ENCODE peak calls at places on chromosomes 4 and X, in five cellular contexts. J is bronchial epithelial cell, C is mesothelial cell of epicardium, X is ovary, E is dorsolateral prefrontal cortex. O is an unnamed sample.

GRCh38 chr4:148445903-148446261 is 3.7 kb upstream of the NR3C2 start:
- DNase-seq in J (no peak), C (no peak), X (no peak), E (no peak), O (no peak)

GRCh38 chrX:136636121-136636520 is 11.8 kb upstream of the CD40LG start:
- DNase-seq in J (no peak), C (no peak), X (no peak), E (no peak), O (no peak)

GRCh38 chr4:76377922-76378321 is 43.0 kb downstream of the CCDC158 start:
- DNase-seq in J (peak; percentile 33), C (no peak), X (no peak), E (no peak), O (no peak)

GRCh38 chrX:24928114-24928513 is 87.7 kb downstream of the ARX start:
- DNase-seq in J (no peak), C (no peak), X (no peak), E (no peak), O (no peak)

GRCh38 chrX:49754238-49754857 is 58.6 kb upstream of the PAGE1 start:
- DNase-seq in J (peak; percentile 38), C (peak; percentile 24), X (peak; percentile 49), E (no peak), O (no peak)

GRCh38 chr4:44210750-44211149 is 237.9 kb downstream of the KCTD8 start:
- DNase-seq in J (peak; percentile 12), C (no peak), X (no peak), E (no peak), O (no peak)

GRCh38 chr4:25484243-25484721 is 107.2 kb downstream of the ANAPC4 start:
- DNase-seq in J (peak; percentile 93), C (no peak), X (no peak), E (no peak), O (no peak)

GRCh38 chrX:38273453-38273852 is 52.8 kb upstream of the SRPX start:
- DNase-seq in J (no peak), C (no peak), X (no peak), E (no peak), O (no peak)

GRCh38 chrX:134929813-134930212 is 61.0 kb upstream of the SMIM10 start:
- DNase-seq in J (no peak), C (no peak), X (no peak), E (no peak), O (no peak)

GRCh38 chr4:185254434-185254833 is 45.0 kb downstream of the SNX25 start:
- DNase-seq in J (peak; percentile 75), C (no peak), X (no peak), E (no peak), O (no peak)

GRCh38 chr4:185902654-185903053 is 90.7 kb upstream of the SORBS2 start:
- DNase-seq in J (peak; percentile 86), C (no peak), X (no peak), E (no peak), O (no peak)

GRCh38 chr4:104064650-104065577 is 345.1 kb upstream of the TACR3 start:
- DNase-seq in J (peak; percentile 43), C (peak; percentile 40), X (peak; percentile 26), E (peak; percentile 76), O (no peak)

GRCh38 chr4:150315691-150316090 is 237.4 kb downstream of the DCLK2 start:
- DNase-seq in J (no peak), C (no peak), X (no peak), E (no peak), O (no peak)

GRCh38 chr4:156493858-156494257 is 477.7 kb downstream of the PDGFC start:
- DNase-seq in J (no peak), C (no peak), X (no peak), E (no peak), O (no peak)

GRCh38 chr4:6803246-6803645 is 20.7 kb downstream of the KIAA0232 start:
- DNase-seq in J (no peak), C (no peak), X (no peak), E (no peak), O (no peak)

GRCh38 chr4:20506827-20507226 is 193.4 kb upstream of the PACRGL start:
- DNase-seq in J (peak; percentile 90), C (no peak), X (no peak), E (no peak), O (no peak)

GRCh38 chr4:84681488-84682274 is 98.8 kb downstream of the CDS1 start:
- DNase-seq in J (peak; percentile 48), C (no peak), X (no peak), E (peak; percentile 45), O (no peak)

GRCh38 chr4:128228778-128229457 is 58.7 kb downstream of the PGRMC2 start:
- DNase-seq in J (peak; percentile 63), C (no peak), X (no peak), E (no peak), O (no peak)

GRCh38 chrX:124931241-124931640 is 388.4 kb upstream of the TEX13C start:
- DNase-seq in J (no peak), C (no peak), X (no peak), E (no peak), O (no peak)
- TF ChIP-seq CTCF in J (no peak), C (no peak), X (no peak), E (no peak), O (no peak)

GRCh38 chrX:12496343-12496742 is 294.9 kb upstream of the PRPS2 start:
- DNase-seq in J (peak; percentile 5), C (no peak), X (no peak), E (no peak), O (no peak)

GRCh38 chrX:12494400-12495138 is 296.6 kb upstream of the PRPS2 start:
- DNase-seq in J (no peak), C (no peak), X (no peak), E (no peak), O (no peak)

GRCh38 chrX:12497832-12498591 is 293.2 kb upstream of the PRPS2 start:
- DNase-seq in J (no peak), C (no peak), X (no peak), E (no peak), O (no peak)
- TF ChIP-seq CTCF in J (peak; percentile 36), C (peak; percentile 32), X (no peak), E (no peak), O (peak; percentile 29)

DNA sequence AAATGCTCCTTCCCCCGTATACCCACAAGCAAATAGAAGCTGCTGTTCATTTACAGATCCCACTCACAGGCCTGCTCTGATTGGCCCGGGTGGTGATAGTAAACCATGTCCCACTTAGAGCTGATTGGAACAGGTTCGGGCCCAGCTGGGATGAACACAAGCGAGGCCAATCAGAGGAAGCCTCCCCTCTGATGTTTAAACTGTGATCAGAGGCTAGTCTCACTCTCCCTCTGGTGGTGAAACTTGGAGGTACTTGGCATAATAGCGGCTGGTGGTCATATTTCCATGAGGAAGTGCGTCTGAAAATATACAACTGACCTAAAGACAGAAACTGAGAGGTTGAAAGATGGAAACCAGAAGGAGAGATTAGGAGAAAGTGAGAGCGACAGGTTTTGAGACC is 51.5 kb upstream of the TRPC3 start:
- DNase-seq in J (peak; percentile 27), C (no peak), X (no peak), E (no peak), O (no peak)
- TF ChIP-seq CTCF in J (peak; percentile 40), C (peak; percentile 58), X (no peak), E (no peak), O (peak; percentile 39)

GRCh38 chr4:23680616-23681518 is 209.0 kb downstream of the PPARGC1A start:
- DNase-seq in J (no peak), C (no peak), X (no peak), E (no peak), O (no peak)
- TF ChIP-seq CTCF in J (no peak), C (no peak), X (no peak), E (no peak), O (peak; percentile 30)

DNA sequence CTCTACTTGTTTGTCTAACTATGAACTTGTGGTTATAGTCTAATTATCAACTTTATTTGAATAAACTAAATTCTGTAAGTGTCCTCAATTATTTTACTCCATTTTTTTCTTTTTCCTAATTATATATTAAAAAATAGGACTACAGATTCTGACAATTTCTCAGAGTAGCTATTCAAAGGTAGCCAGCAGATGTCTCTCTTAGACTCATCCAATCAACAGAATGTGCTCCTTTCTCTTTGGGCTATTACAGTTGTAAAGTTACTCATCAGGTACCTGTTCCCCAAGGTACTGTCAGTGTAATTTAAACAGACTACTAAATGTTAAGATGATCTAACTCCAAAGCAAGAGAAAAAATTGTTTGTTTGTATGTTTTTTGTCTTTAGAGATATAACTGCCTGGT is 248.6 kb downstream of the PCDH18 start:
- DNase-seq in J (peak; percentile 50), C (no peak), X (no peak), E (no peak), O (no peak)
- TF ChIP-seq CTCF in J (peak; percentile 23), C (no peak), X (peak; percentile 14), E (no peak), O (peak; percentile 25)

DNA sequence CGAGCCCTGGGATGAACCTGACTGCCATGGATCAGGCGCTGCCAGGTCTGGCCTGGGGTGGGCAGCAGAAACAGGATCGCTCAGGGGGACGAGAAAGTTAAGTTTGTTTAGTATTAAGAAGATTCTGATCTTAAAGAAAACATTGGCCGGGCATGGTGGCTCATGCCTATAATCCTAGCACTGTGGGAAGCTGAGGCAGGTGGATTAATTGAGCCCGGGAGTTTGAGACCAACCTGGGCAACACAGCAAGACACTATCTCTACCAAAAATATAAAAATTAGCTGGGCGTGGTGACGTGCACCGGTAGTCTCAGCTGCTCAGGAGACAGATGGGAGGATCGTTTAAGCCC is 696 bp upstream of the FLNA start:
- DNase-seq in J (no peak), C (no peak), X (no peak), E (no peak), O (no peak)
- TF ChIP-seq CTCF in J (no peak), C (no peak), X (no peak), E (no peak), O (no peak)

DNA sequence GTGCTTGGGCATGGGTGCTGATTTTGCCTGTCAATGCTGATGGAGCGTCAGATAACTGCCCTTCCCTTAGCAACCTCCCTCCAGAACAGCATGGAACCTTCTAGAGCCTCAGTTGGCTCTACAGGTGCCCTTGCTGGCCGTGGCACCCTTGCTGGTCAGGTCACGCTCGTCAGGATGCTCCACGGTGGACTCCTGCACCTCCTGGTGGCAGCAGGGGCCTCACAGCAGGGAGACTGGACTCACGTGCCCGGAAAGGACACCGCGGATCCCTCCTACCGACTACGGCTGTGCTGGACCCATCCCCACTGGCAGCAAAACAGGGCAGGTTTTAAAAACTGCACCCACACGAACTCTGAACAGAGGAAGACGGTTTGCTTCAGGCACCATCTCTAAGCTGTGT is 82.1 kb upstream of the AFAP1 start:
- DNase-seq in J (no peak), C (no peak), X (no peak), E (no peak), O (no peak)
- TF ChIP-seq CTCF in J (peak; percentile 7), C (no peak), X (no peak), E (no peak), O (no peak)

O was measured in D721Med.